ENCODE peak calls at places on chromosomes 3 and 15, in seven cellular contexts. C is AG09309; U is GM23248; G is CD4-positive, CD25-positive, alpha-beta regulatory T cell; O is tibial artery; R is H7; K is dorsolateral prefrontal cortex. L is an unnamed sample.

GRCh38 chr3:9151240-9151639 is 98.2 kb downstream of the SRGAP3 start:
- DNase-seq in K (no peak), R (no peak), U (peak; percentile 42), G (no peak), C (no peak), O (no peak), L (peak; percentile 18)

GRCh38 chr3:184952671-184953070 is 140.7 kb downstream of the VPS8 start:
- DNase-seq in C (no peak), O (no peak), U (peak; percentile 49), G (no peak), R (no peak), K (no peak), L (peak; percentile 43)

GRCh38 chr3:50050361-50050760 is 38.4 kb upstream of the RBM5 start:
- DNase-seq in U (peak; percentile 82), R (no peak), O (no peak), C (peak; percentile 52), G (no peak), K (no peak), L (peak; percentile 71)

GRCh38 chr3:43866529-43867353 is 176.0 kb downstream of the ABHD5 start:
- DNase-seq in C (peak; percentile 89), K (no peak), U (peak; percentile 99), R (no peak), G (no peak), O (no peak), L (peak; percentile 98)

GRCh38 chr3:32172420-32172819 is 66.0 kb downstream of the GPD1L start:
- DNase-seq in K (no peak), R (no peak), U (no peak), C (no peak), O (no peak), G (no peak), L (no peak)

GRCh38 chr15:70245932-70246622 is 148.4 kb upstream of the TLE3 start:
- DNase-seq in U (peak; percentile 73), K (peak; percentile 31), G (no peak), C (no peak), R (peak; percentile 24), O (peak; percentile 47), L (peak; percentile 46)

GRCh38 chr3:13420051-13420816 is at the start of gene NUP210:
- DNase-seq in R (peak; percentile 97), C (no peak), K (no peak), U (no peak), G (peak; percentile 69), O (no peak), L (no peak)

GRCh38 chr3:87206070-87206469 is 21.0 kb upstream of the CHMP2B start:
- DNase-seq in O (no peak), C (peak; percentile 88), G (no peak), K (no peak), R (no peak), U (peak; percentile 83), L (peak; percentile 60)

GRCh38 chr3:50321146-50321843 is 1.2 kb downstream of the HYAL2 start:
- DNase-seq in R (peak; percentile 98), G (peak; percentile 91), U (peak; percentile 96), O (peak; percentile 90), C (no peak), K (peak; percentile 88), L (peak; percentile 84)

GRCh38 chr3:173584093-173584833 is 186.7 kb downstream of the NLGN1 start:
- DNase-seq in O (no peak), R (peak; percentile 37), K (no peak), U (peak; percentile 58), C (no peak), G (peak; percentile 1), L (peak; percentile 48)

GRCh38 chr3:37969601-37970100 is 20.9 kb upstream of the VILL start:
- DNase-seq in R (no peak), K (no peak), U (no peak), G (no peak), C (no peak), O (no peak), L (no peak)

GRCh38 chr15:84832446-84833040 is 15.4 kb downstream of the ALPK3 start:
- DNase-seq in G (no peak), R (no peak), C (no peak), K (no peak), O (no peak), U (no peak), L (no peak)

GRCh38 chr3:52228751-52229291 is 3.4 kb upstream of the TLR9 start:
- DNase-seq in R (peak; percentile 23), K (no peak), G (no peak), C (no peak), U (no peak), O (no peak), L (no peak)

GRCh38 chr15:31136016-31136415 is 34.5 kb upstream of the TRPM1 start:
- DNase-seq in K (no peak), R (peak; percentile 79), O (no peak), G (no peak), C (no peak), U (no peak), L (no peak)

GRCh38 chr3:71045917-71046282 is 537.6 kb downstream of the FOXP1 start:
- DNase-seq in O (no peak), G (peak; percentile 71), K (no peak), U (no peak), R (no peak), C (no peak), L (no peak)

GRCh38 chr3:81968628-81969027 is 207.2 kb upstream of the GBE1 start:
- DNase-seq in C (no peak), U (no peak), R (no peak), K (no peak), O (no peak), G (no peak), L (peak; percentile 32)

GRCh38 chr3:52231502-52232278 is 6.2 kb upstream of the TLR9 start:
- DNase-seq in U (peak; percentile 75), K (no peak), O (peak; percentile 52), G (peak; percentile 77), R (peak; percentile 95), C (no peak), L (peak; percentile 50)

GRCh38 chr3:95289295-95289694 is 1226.4 kb downstream of the NSUN3 start:
- DNase-seq in R (no peak), U (peak; percentile 3), K (no peak), O (no peak), G (no peak), C (no peak), L (no peak)

GRCh38 chr3:13715167-13715954 is 164.5 kb downstream of the WNT7A start:
- DNase-seq in K (no peak), G (no peak), C (no peak), U (no peak), R (no peak), O (no peak), L (no peak)

GRCh38 chr3:63296249-63296648 is 18.1 kb downstream of the SYNPR start:
- DNase-seq in U (no peak), K (no peak), C (no peak), O (no peak), G (no peak), R (no peak), L (no peak)

GRCh38 chr3:193452338-193452737 is 73.8 kb upstream of the ATP13A5 start:
- DNase-seq in O (no peak), C (no peak), R (peak; percentile 52), G (peak; percentile 11), K (no peak), U (peak; percentile 18), L (no peak)

GRCh38 chr15:83282859-83283812 is 1.3 kb downstream of the BNC1 start:
- DNase-seq in O (no peak), U (peak; percentile 79), K (no peak), R (peak; percentile 85), C (no peak), G (no peak), L (peak; percentile 80)
- H3K4me3 ChIP-seq in O (peak overlapping the region; percentile 13), U (peak overlapping the region; percentile 78), K (peak overlapping the region; percentile 38), R (peak overlapping the region; percentile 47), C (peak overlapping the region; percentile 71), G (no peak overlapping the region), L (peak overlapping the region; percentile 80)

GRCh38 chr3:69881756-69882428 is 117.6 kb upstream of the SAMMSON start:
- DNase-seq in G (no peak), R (no peak), O (no peak), K (no peak), U (no peak), C (no peak), L (no peak)
- H3K4me3 ChIP-seq in G (no peak overlapping the region), R (no peak overlapping the region), O (no peak overlapping the region), K (no peak overlapping the region), U (no peak overlapping the region), C (no peak overlapping the region), L (no peak overlapping the region)

DNA sequence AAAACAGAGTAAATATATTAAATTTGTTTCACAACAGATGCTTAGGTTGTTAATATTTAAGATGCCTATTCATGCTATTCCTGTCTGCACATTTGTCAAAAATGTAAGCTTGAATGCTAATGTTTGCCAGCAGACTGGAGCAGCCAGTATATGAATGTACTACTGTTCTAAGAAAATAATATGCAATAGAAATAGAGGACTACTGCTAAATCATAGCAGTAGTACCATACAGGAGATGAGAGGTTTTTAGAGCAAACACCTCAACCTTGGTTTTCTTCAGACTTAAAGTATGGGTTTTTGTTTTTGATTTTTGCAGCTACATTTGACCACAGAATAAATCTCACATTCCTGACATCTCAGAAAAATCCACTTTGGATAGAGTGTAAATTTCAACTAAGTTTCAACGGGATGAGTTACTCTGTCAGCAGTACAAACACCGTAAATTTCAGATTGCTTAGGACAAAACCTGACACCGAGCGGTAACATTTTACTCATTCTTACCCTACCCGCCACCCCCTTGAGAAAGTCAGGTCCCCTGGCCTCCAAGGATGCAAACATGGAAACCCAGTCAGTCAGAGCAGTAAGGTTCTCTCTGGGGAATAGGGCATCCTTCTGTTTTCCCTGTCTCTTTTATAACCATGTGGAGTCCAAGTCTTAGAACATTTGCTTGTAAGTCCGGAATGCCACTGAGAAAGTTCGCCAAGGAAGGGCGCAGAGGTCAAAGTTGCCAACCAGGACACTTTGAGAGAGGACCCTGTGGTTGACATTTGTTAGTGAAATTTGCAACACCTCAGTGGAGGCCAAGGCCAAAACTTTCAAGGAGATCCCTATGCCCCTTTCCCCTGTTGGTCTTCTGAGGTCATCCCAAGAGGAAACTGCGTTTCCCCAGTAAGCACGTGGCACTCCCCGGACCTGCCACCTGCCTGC is 17.9 kb upstream of the SATB1 start:
- DNase-seq in R (peak; percentile 27), G (peak; percentile 53), O (no peak), C (no peak), K (no peak), U (no peak), L (no peak)
- H3K4me3 ChIP-seq in R (peak overlapping the region; percentile 66), G (peak overlapping the region; percentile 80), O (peak overlapping the region; percentile 67), C (peak overlapping the region; percentile 61), K (peak overlapping the region; percentile 64), U (no peak overlapping the region), L (no peak overlapping the region)

GRCh38 chr3:11637901-11638668 is 5.6 kb downstream of the VGLL4 start:
- DNase-seq in C (peak; percentile 83), K (no peak), O (no peak), G (no peak), R (no peak), U (peak; percentile 85), L (peak; percentile 98)
- H3K4me3 ChIP-seq in C (peak overlapping the region; percentile 13), K (peak overlapping the region; percentile 33), O (peak overlapping the region; percentile 22), G (no peak overlapping the region), R (no peak overlapping the region), U (peak overlapping the region; percentile 66), L (peak overlapping the region; percentile 47)